ENCODE peak calls at places on chromosomes 12 and 14, in eight cellular contexts. One of them, this sample, is unnamed.

GRCh38 chr12:4664111-4664510 is 15.2 kb downstream of the NDUFA9 start:
- DNase-seq in epithelial cell of esophagus: peak; percentile 77
- DNase-seq in stimulated activated CD8-positive, alpha-beta memory T cell treated with anti-CD3 and anti-CD28 coated beads, Interleukin-4, amount 100 ng/mL, for 1 hour: no peak
- DNase-seq in bronchial epithelial cell: peak; percentile 68
- DNase-seq in neural crest cell: no peak
- DNase-seq in NCI-H774: no peak
- DNase-seq in fibroblast of gingiva: peak; percentile 60
- DNase-seq in putamen: no peak
- DNase-seq in this sample: no peak

GRCh38 chr12:67077617-67078016 is 191.5 kb upstream of the CAND1 start:
- DNase-seq in putamen: no peak
- DNase-seq in NCI-H774: no peak
- DNase-seq in stimulated activated CD8-positive, alpha-beta memory T cell treated with anti-CD3 and anti-CD28 coated beads, Interleukin-4, amount 100 ng/mL, for 1 hour: no peak
- DNase-seq in neural crest cell: no peak
- DNase-seq in fibroblast of gingiva: no peak
- DNase-seq in epithelial cell of esophagus: peak; percentile 84
- DNase-seq in bronchial epithelial cell: peak; percentile 97
- DNase-seq in this sample: no peak

GRCh38 chr14:29461131-29461530 is 466.5 kb downstream of the PRKD1 start:
- DNase-seq in epithelial cell of esophagus: no peak
- DNase-seq in putamen: peak; percentile 8
- DNase-seq in fibroblast of gingiva: no peak
- DNase-seq in neural crest cell: no peak
- DNase-seq in stimulated activated CD8-positive, alpha-beta memory T cell treated with anti-CD3 and anti-CD28 coated beads, Interleukin-4, amount 100 ng/mL, for 1 hour: no peak
- DNase-seq in NCI-H774: no peak
- DNase-seq in bronchial epithelial cell: no peak
- DNase-seq in this sample: peak; percentile 23

GRCh38 chr12:124654666-124655316 is 87.4 kb upstream of the NCOR2 start:
- DNase-seq in fibroblast of gingiva: no peak
- DNase-seq in epithelial cell of esophagus: no peak
- DNase-seq in NCI-H774: no peak
- DNase-seq in bronchial epithelial cell: peak; percentile 25
- DNase-seq in neural crest cell: no peak
- DNase-seq in putamen: no peak
- DNase-seq in stimulated activated CD8-positive, alpha-beta memory T cell treated with anti-CD3 and anti-CD28 coated beads, Interleukin-4, amount 100 ng/mL, for 1 hour: no peak
- DNase-seq in this sample: peak; percentile 71

GRCh38 chr12:103589517-103589916 is 2.4 kb downstream of the STAB2 start:
- DNase-seq in epithelial cell of esophagus: no peak
- DNase-seq in fibroblast of gingiva: no peak
- DNase-seq in neural crest cell: no peak
- DNase-seq in stimulated activated CD8-positive, alpha-beta memory T cell treated with anti-CD3 and anti-CD28 coated beads, Interleukin-4, amount 100 ng/mL, for 1 hour: no peak
- DNase-seq in putamen: no peak
- DNase-seq in bronchial epithelial cell: no peak
- DNase-seq in NCI-H774: no peak
- DNase-seq in this sample: no peak

GRCh38 chr12:46410495-46410894 is 37.9 kb upstream of the SLC38A2 start:
- DNase-seq in stimulated activated CD8-positive, alpha-beta memory T cell treated with anti-CD3 and anti-CD28 coated beads, Interleukin-4, amount 100 ng/mL, for 1 hour: no peak
- DNase-seq in epithelial cell of esophagus: no peak
- DNase-seq in putamen: no peak
- DNase-seq in bronchial epithelial cell: no peak
- DNase-seq in fibroblast of gingiva: no peak
- DNase-seq in neural crest cell: no peak
- DNase-seq in NCI-H774: no peak
- DNase-seq in this sample: no peak

GRCh38 chr12:79546461-79547043 is 144.2 kb downstream of the PAWR start:
- DNase-seq in neural crest cell: no peak
- DNase-seq in putamen: no peak
- DNase-seq in bronchial epithelial cell: no peak
- DNase-seq in stimulated activated CD8-positive, alpha-beta memory T cell treated with anti-CD3 and anti-CD28 coated beads, Interleukin-4, amount 100 ng/mL, for 1 hour: no peak
- DNase-seq in fibroblast of gingiva: no peak
- DNase-seq in NCI-H774: no peak
- DNase-seq in epithelial cell of esophagus: peak; percentile 17
- DNase-seq in this sample: no peak

GRCh38 chr12:61095131-61095530 is 1165.1 kb upstream of the USP15 start:
- DNase-seq in fibroblast of gingiva: no peak
- DNase-seq in epithelial cell of esophagus: no peak
- DNase-seq in neural crest cell: no peak
- DNase-seq in bronchial epithelial cell: no peak
- DNase-seq in putamen: no peak
- DNase-seq in stimulated activated CD8-positive, alpha-beta memory T cell treated with anti-CD3 and anti-CD28 coated beads, Interleukin-4, amount 100 ng/mL, for 1 hour: no peak
- DNase-seq in NCI-H774: no peak
- DNase-seq in this sample: no peak

GRCh38 chr12:88247241-88247643 is 105.1 kb downstream of the TMTC3 start:
- DNase-seq in bronchial epithelial cell: peak; percentile 69
- DNase-seq in neural crest cell: no peak
- DNase-seq in putamen: no peak
- DNase-seq in NCI-H774: no peak
- DNase-seq in stimulated activated CD8-positive, alpha-beta memory T cell treated with anti-CD3 and anti-CD28 coated beads, Interleukin-4, amount 100 ng/mL, for 1 hour: no peak
- DNase-seq in fibroblast of gingiva: peak; percentile 85
- DNase-seq in epithelial cell of esophagus: peak; percentile 54
- DNase-seq in this sample: no peak

GRCh38 chr12:91422107-91422506 is 239.5 kb upstream of the DCN start:
- DNase-seq in NCI-H774: no peak
- DNase-seq in stimulated activated CD8-positive, alpha-beta memory T cell treated with anti-CD3 and anti-CD28 coated beads, Interleukin-4, amount 100 ng/mL, for 1 hour: no peak
- DNase-seq in epithelial cell of esophagus: no peak
- DNase-seq in bronchial epithelial cell: no peak
- DNase-seq in fibroblast of gingiva: no peak
- DNase-seq in neural crest cell: no peak
- DNase-seq in putamen: no peak
- DNase-seq in this sample: no peak

GRCh38 chr14:32081901-32082300 is 4.8 kb downstream of the ARHGAP5 start:
- DNase-seq in NCI-H774: no peak
- DNase-seq in putamen: no peak
- DNase-seq in bronchial epithelial cell: no peak
- DNase-seq in neural crest cell: no peak
- DNase-seq in stimulated activated CD8-positive, alpha-beta memory T cell treated with anti-CD3 and anti-CD28 coated beads, Interleukin-4, amount 100 ng/mL, for 1 hour: no peak
- DNase-seq in epithelial cell of esophagus: no peak
- DNase-seq in fibroblast of gingiva: no peak
- DNase-seq in this sample: no peak

GRCh38 chr12:122862872-122863701 is 27.8 kb downstream of the HIP1R start:
- DNase-seq in fibroblast of gingiva: no peak
- DNase-seq in epithelial cell of esophagus: peak; percentile 60
- DNase-seq in NCI-H774: no peak
- DNase-seq in bronchial epithelial cell: no peak
- DNase-seq in neural crest cell: no peak
- DNase-seq in stimulated activated CD8-positive, alpha-beta memory T cell treated with anti-CD3 and anti-CD28 coated beads, Interleukin-4, amount 100 ng/mL, for 1 hour: no peak
- DNase-seq in putamen: no peak
- DNase-seq in this sample: no peak

GRCh38 chr12:89062996-89063395 is 289.3 kb downstream of the DUSP6 start:
- DNase-seq in bronchial epithelial cell: no peak
- DNase-seq in stimulated activated CD8-positive, alpha-beta memory T cell treated with anti-CD3 and anti-CD28 coated beads, Interleukin-4, amount 100 ng/mL, for 1 hour: no peak
- DNase-seq in neural crest cell: no peak
- DNase-seq in NCI-H774: no peak
- DNase-seq in putamen: no peak
- DNase-seq in epithelial cell of esophagus: no peak
- DNase-seq in fibroblast of gingiva: no peak
- DNase-seq in this sample: no peak

This sample was measured in Ammon's horn.